ENCODE peak calls at places on chromosome 12, in six cellular contexts. One of them, this sample, is unnamed.

GRCh38 chr12:15684896-15685658 is 104.1 kb downstream of the EPS8 start:
- DNase-seq in keratinocyte: no peak
- DNase-seq in PC-9: no peak
- DNase-seq in mucosa of descending colon: no peak
- DNase-seq in CD8-positive, alpha-beta T cell: no peak
- DNase-seq in hepatocyte: no peak
- DNase-seq in this sample: peak; percentile 49

GRCh38 chr12:111816065-111816615 is 25.9 kb upstream of the MAPKAPK5 start:
- DNase-seq in PC-9: no peak
- DNase-seq in hepatocyte: peak; percentile 28
- DNase-seq in mucosa of descending colon: no peak
- DNase-seq in CD8-positive, alpha-beta T cell: no peak
- DNase-seq in keratinocyte: no peak
- DNase-seq in this sample: no peak

GRCh38 chr12:28129031-28129430 is 61.2 kb upstream of the CCDC91 start:
- DNase-seq in PC-9: no peak
- DNase-seq in hepatocyte: no peak
- DNase-seq in keratinocyte: no peak
- DNase-seq in mucosa of descending colon: no peak
- DNase-seq in CD8-positive, alpha-beta T cell: no peak
- DNase-seq in this sample: no peak

GRCh38 chr12:67082221-67082620 is 186.9 kb upstream of the CAND1 start:
- DNase-seq in CD8-positive, alpha-beta T cell: no peak
- DNase-seq in keratinocyte: no peak
- DNase-seq in PC-9: no peak
- DNase-seq in hepatocyte: no peak
- DNase-seq in mucosa of descending colon: no peak
- DNase-seq in this sample: no peak

GRCh38 chr12:80041691-80042090 is 57.6 kb upstream of the OTOGL start:
- DNase-seq in CD8-positive, alpha-beta T cell: no peak
- DNase-seq in hepatocyte: no peak
- DNase-seq in PC-9: no peak
- DNase-seq in mucosa of descending colon: no peak
- DNase-seq in keratinocyte: no peak
- DNase-seq in this sample: peak; percentile 81

GRCh38 chr12:100295764-100296555 is 29.0 kb downstream of the SCYL2 start:
- DNase-seq in hepatocyte: no peak
- DNase-seq in mucosa of descending colon: no peak
- DNase-seq in keratinocyte: no peak
- DNase-seq in CD8-positive, alpha-beta T cell: no peak
- DNase-seq in PC-9: no peak
- DNase-seq in this sample: peak; percentile 47

GRCh38 chr12:4355843-4356327 is 23.6 kb downstream of the FGF23 start:
- DNase-seq in hepatocyte: peak; percentile 26
- DNase-seq in keratinocyte: peak; percentile 35
- DNase-seq in PC-9: no peak
- DNase-seq in CD8-positive, alpha-beta T cell: peak; percentile 45
- DNase-seq in mucosa of descending colon: no peak
- DNase-seq in this sample: no peak

GRCh38 chr12:72453550-72453949 is 181.4 kb downstream of the TRHDE start:
- DNase-seq in hepatocyte: no peak
- DNase-seq in keratinocyte: no peak
- DNase-seq in mucosa of descending colon: no peak
- DNase-seq in CD8-positive, alpha-beta T cell: no peak
- DNase-seq in PC-9: no peak
- DNase-seq in this sample: no peak

GRCh38 chr12:47349770-47350408 is 270.1 kb upstream of the AMIGO2 start:
- DNase-seq in CD8-positive, alpha-beta T cell: no peak
- DNase-seq in PC-9: no peak
- DNase-seq in mucosa of descending colon: no peak
- DNase-seq in hepatocyte: no peak
- DNase-seq in keratinocyte: no peak
- DNase-seq in this sample: no peak

GRCh38 chr12:57890191-57891120 is 43.9 kb upstream of the CTDSP2 start:
- DNase-seq in mucosa of descending colon: no peak
- DNase-seq in PC-9: peak; percentile 95
- DNase-seq in keratinocyte: no peak
- DNase-seq in CD8-positive, alpha-beta T cell: no peak
- DNase-seq in hepatocyte: no peak
- DNase-seq in this sample: peak; percentile 24

GRCh38 chr12:21881950-21882349 is 59.3 kb downstream of the ABCC9 start:
- DNase-seq in keratinocyte: no peak
- DNase-seq in hepatocyte: no peak
- DNase-seq in CD8-positive, alpha-beta T cell: no peak
- DNase-seq in PC-9: no peak
- DNase-seq in mucosa of descending colon: no peak
- DNase-seq in this sample: no peak

GRCh38 chr12:31589896-31590729 is 823 bp downstream of the DENND5B start:
- DNase-seq in hepatocyte: peak; percentile 83
- DNase-seq in keratinocyte: no peak
- DNase-seq in PC-9: peak; percentile 40
- DNase-seq in CD8-positive, alpha-beta T cell: peak; percentile 13
- DNase-seq in mucosa of descending colon: peak; percentile 80
- DNase-seq in this sample: peak; percentile 81

GRCh38 chr12:16048511-16048910 is 137.4 kb downstream of the DERA start:
- DNase-seq in CD8-positive, alpha-beta T cell: no peak
- DNase-seq in hepatocyte: no peak
- DNase-seq in PC-9: no peak
- DNase-seq in keratinocyte: no peak
- DNase-seq in mucosa of descending colon: no peak
- DNase-seq in this sample: no peak

GRCh38 chr12:99386907-99387306 is 260.6 kb upstream of the GARIN6 start:
- DNase-seq in mucosa of descending colon: no peak
- DNase-seq in hepatocyte: peak; percentile 46
- DNase-seq in PC-9: no peak
- DNase-seq in CD8-positive, alpha-beta T cell: no peak
- DNase-seq in keratinocyte: peak; percentile 0
- DNase-seq in this sample: no peak

GRCh38 chr12:124171231-124171985 is 123.5 kb upstream of the RFLNA start:
- DNase-seq in keratinocyte: no peak
- DNase-seq in CD8-positive, alpha-beta T cell: no peak
- DNase-seq in mucosa of descending colon: no peak
- DNase-seq in hepatocyte: no peak
- DNase-seq in PC-9: no peak
- DNase-seq in this sample: no peak

GRCh38 chr12:39145175-39145999 is 240.0 kb upstream of the CPNE8 start:
- DNase-seq in CD8-positive, alpha-beta T cell: no peak
- DNase-seq in PC-9: no peak
- DNase-seq in mucosa of descending colon: peak; percentile 68
- DNase-seq in keratinocyte: no peak
- DNase-seq in hepatocyte: peak; percentile 31
- DNase-seq in this sample: no peak

GRCh38 chr12:22100952-22101748 is 55.1 kb downstream of the CMAS start:
- DNase-seq in mucosa of descending colon: no peak
- DNase-seq in PC-9: peak; percentile 40
- DNase-seq in CD8-positive, alpha-beta T cell: peak; percentile 19
- DNase-seq in keratinocyte: peak; percentile 53
- DNase-seq in hepatocyte: peak; percentile 57
- DNase-seq in this sample: peak; percentile 40

GRCh38 chr12:12812605-12813119 is 484 bp upstream of the DDX47 start:
- DNase-seq in PC-9: no peak
- DNase-seq in mucosa of descending colon: no peak
- DNase-seq in hepatocyte: no peak
- DNase-seq in CD8-positive, alpha-beta T cell: no peak
- DNase-seq in keratinocyte: no peak
- DNase-seq in this sample: no peak
- H3K4me3 ChIP-seq in PC-9: peak overlapping the region; percentile 67
- H3K4me3 ChIP-seq in mucosa of descending colon: no peak overlapping the region
- H3K4me3 ChIP-seq in hepatocyte: no peak overlapping the region
- H3K4me3 ChIP-seq in CD8-positive, alpha-beta T cell: no peak overlapping the region
- H3K4me3 ChIP-seq in keratinocyte: no peak overlapping the region
- H3K4me3 ChIP-seq in this sample: no peak overlapping the region

DNA sequence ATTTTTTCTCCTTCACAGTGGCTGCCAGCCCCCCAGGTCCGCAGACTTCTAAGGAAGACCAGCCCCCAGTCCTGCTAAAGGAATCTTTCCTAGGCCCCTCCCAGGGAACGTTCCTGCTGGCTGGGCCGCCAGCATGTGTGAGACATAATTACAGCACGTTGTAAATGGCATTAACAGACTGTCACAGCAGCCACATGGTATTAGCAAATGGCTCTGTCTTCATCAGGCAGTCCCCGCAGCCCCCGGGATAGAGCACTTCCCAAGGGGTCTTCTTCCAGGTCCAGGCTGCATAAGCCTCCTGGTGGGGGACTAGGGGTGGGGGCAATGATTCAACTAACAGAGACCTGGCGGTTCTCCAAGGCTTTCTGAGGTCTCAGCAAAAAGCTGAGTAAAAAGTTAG is 34.9 kb upstream of the FAM222A start:
- DNase-seq in hepatocyte: peak; percentile 34
- DNase-seq in keratinocyte: no peak
- DNase-seq in mucosa of descending colon: no peak
- DNase-seq in CD8-positive, alpha-beta T cell: no peak
- DNase-seq in PC-9: no peak
- DNase-seq in this sample: no peak
- H3K4me3 ChIP-seq in hepatocyte: no peak overlapping the region
- H3K4me3 ChIP-seq in keratinocyte: no peak overlapping the region
- H3K4me3 ChIP-seq in mucosa of descending colon: no peak overlapping the region
- H3K4me3 ChIP-seq in CD8-positive, alpha-beta T cell: no peak overlapping the region
- H3K4me3 ChIP-seq in PC-9: no peak overlapping the region
- H3K4me3 ChIP-seq in this sample: no peak overlapping the region

GRCh38 chr12:130647814-130648213 is 68.3 kb downstream of the RIMBP2 start:
- DNase-seq in hepatocyte: no peak
- DNase-seq in keratinocyte: no peak
- DNase-seq in PC-9: no peak
- DNase-seq in mucosa of descending colon: no peak
- DNase-seq in CD8-positive, alpha-beta T cell: no peak
- DNase-seq in this sample: no peak

GRCh38 chr12:130651188-130651587 is 64.9 kb downstream of the RIMBP2 start:
- DNase-seq in hepatocyte: no peak
- DNase-seq in CD8-positive, alpha-beta T cell: no peak
- DNase-seq in PC-9: no peak
- DNase-seq in mucosa of descending colon: no peak
- DNase-seq in keratinocyte: no peak
- DNase-seq in this sample: no peak

GRCh38 chr12:130649646-130650045 is 66.5 kb downstream of the RIMBP2 start:
- DNase-seq in CD8-positive, alpha-beta T cell: no peak
- DNase-seq in mucosa of descending colon: no peak
- DNase-seq in PC-9: no peak
- DNase-seq in hepatocyte: no peak
- DNase-seq in keratinocyte: no peak
- DNase-seq in this sample: no peak

GRCh38 chr12:130650131-130650530 is 66.0 kb downstream of the RIMBP2 start:
- DNase-seq in keratinocyte: no peak
- DNase-seq in mucosa of descending colon: no peak
- DNase-seq in CD8-positive, alpha-beta T cell: no peak
- DNase-seq in PC-9: no peak
- DNase-seq in hepatocyte: no peak
- DNase-seq in this sample: no peak

DNA sequence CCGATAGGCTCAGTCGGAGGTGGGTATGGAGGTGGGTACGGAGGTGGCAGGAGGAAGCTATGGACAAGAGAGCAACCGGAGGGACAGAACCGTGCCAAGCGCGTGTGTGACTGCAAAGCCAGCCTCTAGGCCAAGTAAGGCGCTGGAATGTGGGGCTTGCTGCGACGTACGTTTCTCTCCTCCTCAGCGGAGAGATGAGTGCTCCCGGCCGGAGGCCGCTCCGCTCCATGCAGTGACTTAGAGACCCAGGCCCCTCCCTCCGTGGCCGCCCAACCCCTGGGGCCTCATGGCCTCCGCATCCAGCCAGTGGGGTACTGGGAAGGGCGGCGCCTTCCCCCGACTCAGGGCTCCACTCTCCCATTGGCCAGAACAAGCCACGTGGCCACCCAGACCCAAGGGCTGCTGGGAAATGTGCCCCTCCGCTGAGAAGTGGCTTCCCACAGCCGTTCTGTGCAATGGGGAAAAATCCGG is 67.0 kb downstream of the RIMBP2 start:
- DNase-seq in PC-9: no peak
- DNase-seq in CD8-positive, alpha-beta T cell: no peak
- DNase-seq in mucosa of descending colon: no peak
- DNase-seq in keratinocyte: no peak
- DNase-seq in hepatocyte: no peak
- DNase-seq in this sample: no peak
- H3K4me3 ChIP-seq in PC-9: no peak overlapping the region
- H3K4me3 ChIP-seq in CD8-positive, alpha-beta T cell: no peak overlapping the region
- H3K4me3 ChIP-seq in mucosa of descending colon: no peak overlapping the region
- H3K4me3 ChIP-seq in keratinocyte: no peak overlapping the region
- H3K4me3 ChIP-seq in hepatocyte: no peak overlapping the region
- H3K4me3 ChIP-seq in this sample: no peak overlapping the region

GRCh38 chr12:1962432-1963020 is 41.7 kb downstream of the DCP1B start:
- DNase-seq in PC-9: no peak
- DNase-seq in hepatocyte: no peak
- DNase-seq in CD8-positive, alpha-beta T cell: no peak
- DNase-seq in keratinocyte: no peak
- DNase-seq in mucosa of descending colon: no peak
- DNase-seq in this sample: no peak
- H3K4me3 ChIP-seq in PC-9: no peak overlapping the region
- H3K4me3 ChIP-seq in hepatocyte: no peak overlapping the region
- H3K4me3 ChIP-seq in CD8-positive, alpha-beta T cell: no peak overlapping the region
- H3K4me3 ChIP-seq in keratinocyte: no peak overlapping the region
- H3K4me3 ChIP-seq in mucosa of descending colon: no peak overlapping the region
- H3K4me3 ChIP-seq in this sample: no peak overlapping the region

GRCh38 chr12:7060353-7060954 is at the start of gene C1S:
- DNase-seq in keratinocyte: no peak
- DNase-seq in hepatocyte: peak; percentile 87
- DNase-seq in mucosa of descending colon: peak; percentile 64
- DNase-seq in CD8-positive, alpha-beta T cell: no peak
- DNase-seq in PC-9: peak; percentile 69
- DNase-seq in this sample: peak; percentile 95

GRCh38 chr12:7058850-7059249 is 1.7 kb upstream of the C1S start:
- DNase-seq in mucosa of descending colon: no peak
- DNase-seq in CD8-positive, alpha-beta T cell: no peak
- DNase-seq in hepatocyte: no peak
- DNase-seq in keratinocyte: no peak
- DNase-seq in PC-9: no peak
- DNase-seq in this sample: no peak

GRCh38 chr12:7059780-7060179 is 738 bp upstream of the C1S start:
- DNase-seq in keratinocyte: no peak
- DNase-seq in PC-9: no peak
- DNase-seq in hepatocyte: no peak
- DNase-seq in CD8-positive, alpha-beta T cell: no peak
- DNase-seq in mucosa of descending colon: no peak
- DNase-seq in this sample: no peak

GRCh38 chr12:7061596-7061995 is 1.1 kb downstream of the C1S start:
- DNase-seq in PC-9: no peak
- DNase-seq in hepatocyte: no peak
- DNase-seq in mucosa of descending colon: no peak
- DNase-seq in keratinocyte: no peak
- DNase-seq in CD8-positive, alpha-beta T cell: no peak
- DNase-seq in this sample: no peak

DNA sequence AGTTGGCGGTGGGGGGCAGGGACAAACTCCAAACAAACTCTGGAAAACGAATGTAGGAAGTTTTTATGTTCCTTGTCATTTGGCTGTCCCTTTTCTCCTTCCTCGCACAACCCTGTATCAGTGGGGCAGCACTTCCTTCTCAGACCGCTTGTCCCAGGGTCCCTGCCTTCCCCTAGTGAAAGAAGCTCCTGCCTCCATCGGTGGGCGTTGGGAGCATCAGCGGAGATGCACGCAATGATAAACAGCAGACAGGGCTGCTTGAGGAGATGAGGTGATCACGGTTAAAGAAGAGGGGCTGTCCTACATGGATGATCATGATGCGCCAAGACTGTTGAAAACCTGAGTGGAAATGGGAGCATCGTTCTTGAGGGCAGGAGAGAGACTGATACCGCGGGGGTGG is 620 bp downstream of the C1S start:
- DNase-seq in keratinocyte: no peak
- DNase-seq in mucosa of descending colon: no peak
- DNase-seq in CD8-positive, alpha-beta T cell: no peak
- DNase-seq in PC-9: no peak
- DNase-seq in hepatocyte: no peak
- DNase-seq in this sample: peak; percentile 22
- H3K4me3 ChIP-seq in keratinocyte: no peak overlapping the region
- H3K4me3 ChIP-seq in mucosa of descending colon: no peak overlapping the region
- H3K4me3 ChIP-seq in CD8-positive, alpha-beta T cell: no peak overlapping the region
- H3K4me3 ChIP-seq in PC-9: no peak overlapping the region
- H3K4me3 ChIP-seq in hepatocyte: no peak overlapping the region
- H3K4me3 ChIP-seq in this sample: peak overlapping the region; percentile 78